ENCODE peak calls at places on chromosomes 3 and 15, in seven cellular contexts. Y, P, E, I, C, F and V are unnamed samples. For H3K4me1, the result is how much of the 10 kb centered on the place peaks cover.

GRCh38 chr15:62163847-62164499 is 1.1 kb downstream of the C2CD4B start:
- DNase-seq in C (peak), Y (no peak), F (no peak), E (peak), I (no peak), P (peak), V (peak)

GRCh38 chr15:53693729-53694533 is 65.5 kb downstream of the WDR72 start:
- DNase-seq in C (no peak), Y (no peak), E (no peak), F (peak), I (peak), P (no peak), V (no peak)

GRCh38 chr3:24155291-24155690 is 210.2 kb downstream of the NR1D2 start:
- DNase-seq in I (no peak), P (no peak), E (no peak), F (no peak), C (no peak), Y (no peak), V (no peak)

GRCh38 chr3:71511037-71511436 is 72.5 kb downstream of the FOXP1 start:
- DNase-seq in F (no peak), E (no peak), Y (no peak), C (no peak), I (no peak), P (no peak), V (peak)

GRCh38 chr15:85415779-85416178 is 35.4 kb downstream of the AKAP13 start:
- DNase-seq in C (no peak), F (no peak), E (no peak), Y (no peak), P (no peak), I (no peak), V (no peak)

GRCh38 chr3:30180305-30181275 is 425.8 kb upstream of the TGFBR2 start:
- DNase-seq in Y (no peak), F (no peak), C (no peak), P (no peak), I (no peak), E (no peak), V (no peak)

GRCh38 chr15:72369964-72370363 is 5.8 kb downstream of the HEXA start:
- DNase-seq in P (no peak), E (no peak), C (no peak), I (no peak), Y (no peak), F (no peak), V (no peak)

GRCh38 chr3:39935261-39935660 is 125.9 kb downstream of the MYRIP start:
- DNase-seq in I (no peak), P (no peak), F (no peak), Y (no peak), C (no peak), E (no peak), V (no peak)

GRCh38 chr15:95799286-95800187 is 531.0 kb upstream of the NR2F2 start:
- DNase-seq in F (no peak), I (no peak), C (no peak), Y (no peak), P (no peak), E (no peak), V (no peak)

GRCh38 chr15:80580107-80580506 is 115.0 kb upstream of the ABHD17C start:
- DNase-seq in F (no peak), I (no peak), Y (no peak), C (no peak), E (no peak), P (no peak), V (peak)

GRCh38 chr3:42711491-42712343 is 9.1 kb upstream of the HHATL start:
- DNase-seq in C (no peak), I (no peak), F (no peak), P (no peak), Y (no peak), E (no peak), V (peak)

GRCh38 chr15:76337739-76338554 is 1.4 kb downstream of the ISL2 start:
- DNase-seq in P (peak), I (no peak), Y (no peak), C (peak), F (no peak), E (peak), V (peak)

GRCh38 chr15:65962187-65962586 is 92.9 kb downstream of the RAB11A start:
- DNase-seq in Y (no peak), P (no peak), F (no peak), C (no peak), I (no peak), E (no peak), V (no peak)

GRCh38 chr3:176663376-176663775 is 533.9 kb downstream of the TBL1XR1 start:
- DNase-seq in E (no peak), C (no peak), Y (no peak), I (no peak), F (no peak), P (no peak), V (no peak)

GRCh38 chr3:179608931-179609720 is 4.5 kb downstream of the NDUFB5 start:
- DNase-seq in I (no peak), Y (no peak), F (no peak), E (no peak), P (peak), C (no peak), V (no peak)

DNA sequence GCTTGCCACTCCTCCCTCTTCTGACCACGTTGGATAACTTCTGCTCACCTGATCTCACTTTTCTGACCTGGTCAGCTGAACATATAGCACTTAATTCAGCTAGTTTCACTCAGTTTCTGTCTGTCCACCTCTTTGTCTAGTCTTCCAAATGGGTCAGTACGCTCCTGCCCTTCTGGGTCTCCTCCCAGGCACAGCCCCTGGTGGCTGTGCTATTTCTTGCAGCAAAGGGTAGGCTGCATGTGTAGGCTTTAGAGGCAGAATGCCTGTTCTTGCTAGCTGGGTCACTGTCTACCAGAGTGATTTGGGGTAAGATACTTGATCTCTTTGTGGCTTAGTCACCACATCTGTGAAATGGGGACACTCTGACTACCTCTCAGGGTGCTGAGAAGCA is 2.4 kb upstream of the RBP1 start:
- DNase-seq in P (no peak), C (no peak), F (no peak), I (no peak), Y (no peak), E (no peak), V (no peak)
- H3K4me1 ChIP-seq in P (under half), C (under half), F (under half), I (under half), Y (under half), E (under half), V (under half)

GRCh38 chr3:113684271-113684819 is 12.1 kb downstream of the USF3 start:
- DNase-seq in Y (no peak), C (no peak), F (no peak), I (no peak), P (no peak), E (no peak), V (no peak)
- H3K4me3 ChIP-seq in Y (no peak), C (no peak), F (no peak), I (no peak), P (no peak), E (no peak), V (no peak)

DNA sequence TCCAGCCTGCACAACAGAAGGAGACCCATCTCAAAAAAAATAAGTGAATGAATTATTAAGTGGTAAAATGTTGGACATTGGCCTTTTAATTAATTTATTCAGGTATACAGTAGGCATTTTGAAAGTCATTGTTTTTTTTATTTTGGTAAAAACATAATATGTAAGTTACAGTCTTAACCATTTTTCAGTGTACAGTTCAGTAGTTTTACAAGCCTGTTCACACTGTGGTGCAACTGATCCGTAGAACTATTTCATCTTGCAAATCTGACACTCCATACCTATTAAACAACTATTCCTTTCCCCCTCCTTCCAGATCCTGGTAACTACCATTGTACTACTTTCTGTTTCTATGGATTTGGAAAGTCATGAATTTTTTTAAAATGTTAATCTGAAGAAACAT is 36.1 kb upstream of the APH1B start:
- DNase-seq in I (no peak), P (no peak), C (no peak), E (no peak), Y (no peak), F (no peak), V (no peak)
- H3K4me1 ChIP-seq in I (under half), P (under half), C (under half), E (under half), Y (under half), F (half or more), V (under half)

DNA sequence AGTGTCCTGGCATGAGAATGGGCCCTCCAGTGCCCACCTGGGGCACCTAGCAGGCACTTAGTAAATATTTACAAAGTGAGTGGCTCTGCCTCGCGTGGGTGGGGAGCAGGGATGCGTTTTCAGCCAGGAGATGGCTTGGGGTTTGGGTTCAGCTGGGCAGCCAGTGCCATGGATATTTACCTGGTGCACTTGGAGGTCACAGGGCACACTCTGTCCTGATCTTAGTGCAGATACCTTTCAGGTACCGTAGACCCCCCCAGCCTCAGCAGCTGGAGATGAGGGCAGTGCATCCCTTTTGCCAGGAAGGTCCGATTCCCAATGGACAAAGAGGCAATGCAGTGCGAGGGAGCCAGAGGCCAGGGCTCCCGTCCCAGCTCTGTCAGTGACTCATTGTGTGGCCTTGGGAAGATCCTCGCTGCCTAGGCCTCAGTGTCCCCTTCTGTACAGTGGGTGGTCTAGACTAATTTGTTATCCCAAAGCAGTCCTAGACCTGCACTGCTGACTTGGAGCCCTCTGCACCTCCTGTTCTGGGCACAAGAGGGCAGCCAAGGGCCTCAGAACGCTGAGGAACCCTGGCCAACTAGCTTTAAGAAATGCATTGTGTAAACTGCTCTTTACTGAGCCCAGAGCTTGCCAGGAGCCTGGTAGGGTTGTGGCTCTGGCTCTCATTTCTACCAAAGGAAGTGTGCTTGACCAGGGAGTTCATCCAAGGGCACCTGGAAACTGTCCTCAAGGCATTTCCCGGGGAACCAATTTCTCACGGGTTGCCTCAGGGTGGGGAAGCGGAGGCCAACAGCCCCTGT is 16.0 kb downstream of the HDAC11 start:
- DNase-seq in E (peak), P (peak), F (peak), I (peak), C (peak), Y (peak), V (peak)
- H3K4me3 ChIP-seq in E (no peak), P (no peak), F (no peak), I (no peak), C (no peak), Y (no peak), V (no peak)